ENCODE peak calls at places on chromosomes 6 and 20, in five cellular contexts. H is ELR; X is SJSA1; V is activated CD8-positive, alpha-beta memory T cell treated with anti-CD3 and anti-CD28 coated beads, Interleukin-2, amount 50 U/mL, for 4 hours; K is HFFc6. W is an unnamed sample.
A peak's percentile ranks its signal among the peaks of the same experiment; 100 is the strongest.

GRCh38 chr20:21234816-21235215 is 68.3 kb upstream of the XRN2 start:
- DNase-seq in H (no peak), X (no peak), V (no peak), K (no peak), W (no peak)

GRCh38 chr6:135438907-135439535 is 58.5 kb downstream of the AHI1 start:
- DNase-seq in H (peak; percentile 69), X (no peak), V (no peak), K (peak; percentile 12), W (no peak)

GRCh38 chr20:45892049-45892816 is 1.1 kb downstream of the CTSA start:
- DNase-seq in H (peak; percentile 66), X (no peak), V (no peak), K (peak; percentile 32), W (no peak)

GRCh38 chr20:56875052-56875663 is 246.1 kb downstream of the TFAP2C start:
- DNase-seq in H (peak; percentile 95), X (peak; percentile 79), V (no peak), K (peak; percentile 58), W (no peak)

GRCh38 chr20:59013959-59014608 is 5.1 kb upstream of the TUBB1 start:
- DNase-seq in H (peak; percentile 67), X (peak; percentile 78), V (no peak), K (no peak), W (no peak)

GRCh38 chr6:160972111-160972510 is 19.5 kb upstream of the MAP3K4 start:
- DNase-seq in H (peak; percentile 72), X (no peak), V (no peak), K (peak; percentile 78), W (no peak)

GRCh38 chr6:44699082-44699481 is 311.6 kb downstream of the CDC5L start:
- DNase-seq in H (no peak), X (peak; percentile 22), V (no peak), K (no peak), W (no peak)

GRCh38 chr20:41345729-41346067 is 5.1 kb downstream of the LPIN3 start:
- DNase-seq in H (no peak), X (no peak), V (no peak), K (no peak), W (no peak)

GRCh38 chr6:112501705-112502104 is 154.6 kb downstream of the RFPL4B start:
- DNase-seq in H (no peak), X (peak; percentile 89), V (no peak), K (no peak), W (peak; percentile 11)

GRCh38 chr6:137768935-137769334 is 98.1 kb upstream of the TNFAIP3 start:
- DNase-seq in H (peak; percentile 4), X (no peak), V (no peak), K (no peak), W (no peak)

GRCh38 chr20:64064145-64064698 is 1.2 kb downstream of the TCEA2 start:
- DNase-seq in H (peak; percentile 89), X (peak; percentile 87), V (no peak), K (peak; percentile 69), W (no peak)

GRCh38 chr6:79671605-79672266 is 40.6 kb downstream of the SH3BGRL2 start:
- DNase-seq in H (peak; percentile 20), X (no peak), V (peak; percentile 68), K (no peak), W (peak; percentile 85)

GRCh38 chr6:98039876-98040605 is 757.0 kb upstream of the MMS22L start:
- DNase-seq in H (peak; percentile 1), X (no peak), V (no peak), K (no peak), W (no peak)

GRCh38 chr20:47992021-47992467 is 206.8 kb upstream of the SULF2 start:
- DNase-seq in H (no peak), X (no peak), V (no peak), K (no peak), W (no peak)